ENCODE peak calls at places on chromosomes 3 and 15, in ten cellular contexts. One of them, this sample, is unnamed.

GRCh38 chr3:89098173-89098572 is 9.2 kb upstream of the EPHA3 start:
- DNase-seq in HCT116: no peak
- DNase-seq in left colon: no peak
- DNase-seq in SW480: peak; percentile 14
- DNase-seq in naive B cell: no peak
- DNase-seq in Kasumi-1: no peak
- DNase-seq in lower leg skin: no peak
- DNase-seq in hypothalamus: no peak
- DNase-seq in amygdala: no peak
- DNase-seq in retinal pigment epithelial cell: no peak
- DNase-seq in this sample: no peak

GRCh38 chr3:164620423-164620822 is 457.9 kb downstream of the SI start:
- DNase-seq in SW480: no peak
- DNase-seq in lower leg skin: no peak
- DNase-seq in Kasumi-1: no peak
- DNase-seq in hypothalamus: no peak
- DNase-seq in HCT116: no peak
- DNase-seq in amygdala: no peak
- DNase-seq in retinal pigment epithelial cell: no peak
- DNase-seq in naive B cell: no peak
- DNase-seq in left colon: no peak
- DNase-seq in this sample: no peak

GRCh38 chr15:85329561-85330421 is 50.6 kb upstream of the AKAP13 start:
- DNase-seq in amygdala: no peak
- DNase-seq in hypothalamus: peak; percentile 6
- DNase-seq in retinal pigment epithelial cell: no peak
- DNase-seq in HCT116: no peak
- DNase-seq in lower leg skin: no peak
- DNase-seq in left colon: peak; percentile 43
- DNase-seq in Kasumi-1: no peak
- DNase-seq in naive B cell: peak; percentile 86
- DNase-seq in SW480: peak; percentile 62
- DNase-seq in this sample: peak; percentile 44

GRCh38 chr15:78316211-78317077 is 17.0 kb upstream of the SKIC8 start:
- DNase-seq in left colon: peak; percentile 80
- DNase-seq in amygdala: peak; percentile 73
- DNase-seq in SW480: no peak
- DNase-seq in retinal pigment epithelial cell: no peak
- DNase-seq in lower leg skin: no peak
- DNase-seq in Kasumi-1: no peak
- DNase-seq in naive B cell: no peak
- DNase-seq in hypothalamus: peak; percentile 56
- DNase-seq in HCT116: no peak
- DNase-seq in this sample: no peak

GRCh38 chr3:126676919-126677705 is 22.2 kb upstream of the TXNRD3 start:
- DNase-seq in hypothalamus: no peak
- DNase-seq in HCT116: no peak
- DNase-seq in amygdala: no peak
- DNase-seq in SW480: no peak
- DNase-seq in retinal pigment epithelial cell: no peak
- DNase-seq in lower leg skin: no peak
- DNase-seq in naive B cell: no peak
- DNase-seq in left colon: no peak
- DNase-seq in Kasumi-1: peak; percentile 25
- DNase-seq in this sample: no peak

GRCh38 chr3:120791958-120792357 is 49.4 kb downstream of the GTF2E1 start:
- DNase-seq in SW480: no peak
- DNase-seq in HCT116: no peak
- DNase-seq in lower leg skin: no peak
- DNase-seq in hypothalamus: no peak
- DNase-seq in left colon: no peak
- DNase-seq in retinal pigment epithelial cell: peak; percentile 34
- DNase-seq in naive B cell: no peak
- DNase-seq in amygdala: no peak
- DNase-seq in Kasumi-1: no peak
- DNase-seq in this sample: peak; percentile 5

GRCh38 chr3:100114413-100115030 is at the start of gene FILIP1L:
- DNase-seq in retinal pigment epithelial cell: no peak
- DNase-seq in amygdala: no peak
- DNase-seq in hypothalamus: no peak
- DNase-seq in HCT116: no peak
- DNase-seq in SW480: no peak
- DNase-seq in naive B cell: no peak
- DNase-seq in left colon: no peak
- DNase-seq in Kasumi-1: no peak
- DNase-seq in lower leg skin: peak; percentile 43
- DNase-seq in this sample: no peak

GRCh38 chr3:94431831-94432230 is 369.0 kb downstream of the NSUN3 start:
- DNase-seq in retinal pigment epithelial cell: no peak
- DNase-seq in naive B cell: no peak
- DNase-seq in amygdala: no peak
- DNase-seq in lower leg skin: no peak
- DNase-seq in hypothalamus: no peak
- DNase-seq in SW480: no peak
- DNase-seq in Kasumi-1: no peak
- DNase-seq in HCT116: no peak
- DNase-seq in left colon: no peak
- DNase-seq in this sample: no peak

GRCh38 chr3:46725663-46726314 is 8.1 kb upstream of the PRSS50 start:
- DNase-seq in retinal pigment epithelial cell: peak; percentile 5
- DNase-seq in lower leg skin: no peak
- DNase-seq in left colon: no peak
- DNase-seq in Kasumi-1: no peak
- DNase-seq in HCT116: no peak
- DNase-seq in amygdala: no peak
- DNase-seq in SW480: no peak
- DNase-seq in naive B cell: no peak
- DNase-seq in hypothalamus: no peak
- DNase-seq in this sample: no peak

GRCh38 chr15:66692808-66693596 is 9.0 kb upstream of the SMAD6 start:
- DNase-seq in HCT116: no peak
- DNase-seq in naive B cell: peak; percentile 48
- DNase-seq in lower leg skin: no peak
- DNase-seq in hypothalamus: no peak
- DNase-seq in amygdala: no peak
- DNase-seq in retinal pigment epithelial cell: no peak
- DNase-seq in SW480: no peak
- DNase-seq in left colon: no peak
- DNase-seq in Kasumi-1: peak; percentile 53
- DNase-seq in this sample: no peak

GRCh38 chr3:13538520-13539284 is 10.2 kb upstream of the FBLN2 start:
- DNase-seq in Kasumi-1: no peak
- DNase-seq in left colon: no peak
- DNase-seq in SW480: no peak
- DNase-seq in lower leg skin: no peak
- DNase-seq in amygdala: no peak
- DNase-seq in retinal pigment epithelial cell: no peak
- DNase-seq in hypothalamus: no peak
- DNase-seq in HCT116: no peak
- DNase-seq in naive B cell: no peak
- DNase-seq in this sample: no peak

GRCh38 chr3:182092662-182093262 is 381.0 kb downstream of the SOX2 start:
- DNase-seq in left colon: no peak
- DNase-seq in amygdala: peak; percentile 42
- DNase-seq in SW480: no peak
- DNase-seq in retinal pigment epithelial cell: no peak
- DNase-seq in lower leg skin: no peak
- DNase-seq in hypothalamus: peak; percentile 43
- DNase-seq in naive B cell: no peak
- DNase-seq in Kasumi-1: peak; percentile 62
- DNase-seq in HCT116: no peak
- DNase-seq in this sample: peak; percentile 28